ENCODE peak calls at places on chromosomes 3 and 15, in seven cellular contexts. C, X, Y, S, W, I and G are unnamed samples.

GRCh38 chr3:160169139-160169830 is 55.9 kb upstream of the C3orf80 start:
- DNase-seq in X (peak; percentile 77), I (peak; percentile 56), Y (no peak), S (no peak), C (no peak), W (no peak), G (peak; percentile 19)

GRCh38 chr15:81848701-81849100 is 197.1 kb downstream of the MEX3B start:
- DNase-seq in C (no peak), I (no peak), S (no peak), Y (no peak), W (no peak), X (no peak), G (no peak)

GRCh38 chr3:113234688-113235260 is 23.4 kb downstream of the BOC start:
- DNase-seq in C (no peak), I (no peak), Y (no peak), W (no peak), X (no peak), S (no peak), G (no peak)

GRCh38 chr3:144816366-144816765 is 844.7 kb downstream of the DIPK2A start:
- DNase-seq in C (no peak), I (no peak), Y (peak; percentile 55), S (no peak), X (peak; percentile 19), W (no peak), G (no peak)

GRCh38 chr3:132659370-132660055 is at the start of gene ACAD11:
- DNase-seq in I (no peak), S (no peak), W (peak; percentile 65), Y (peak; percentile 68), X (peak; percentile 75), C (peak; percentile 69), G (peak; percentile 51)

GRCh38 chr3:45684327-45684892 is 4.8 kb upstream of the SACM1L start:
- DNase-seq in X (no peak), C (no peak), Y (no peak), W (no peak), I (no peak), S (no peak), G (no peak)

GRCh38 chr15:99019558-99020540 is 12.3 kb upstream of the PGPEP1L start:
- DNase-seq in Y (no peak), S (no peak), I (peak; percentile 78), W (no peak), X (peak; percentile 76), C (peak; percentile 21), G (no peak)

GRCh38 chr3:38576131-38577088 is 73.1 kb downstream of the SCN5A start:
- DNase-seq in S (no peak), Y (no peak), C (no peak), X (no peak), I (no peak), W (no peak), G (no peak)

GRCh38 chr15:75002398-75002797 is 7.0 kb downstream of the SCAMP5 start:
- DNase-seq in Y (no peak), S (no peak), W (no peak), X (no peak), C (no peak), I (no peak), G (no peak)

GRCh38 chr3:88301273-88302002 is 151.7 kb downstream of the C3orf38 start:
- DNase-seq in Y (no peak), S (no peak), X (peak; percentile 14), W (no peak), I (peak; percentile 37), C (no peak), G (no peak)

GRCh38 chr3:187799942-187800637 is 54.8 kb upstream of the BCL6 start:
- DNase-seq in S (no peak), W (peak; percentile 55), Y (no peak), C (no peak), I (no peak), X (no peak), G (no peak)

GRCh38 chr3:55537563-55537962 is 50.5 kb upstream of the WNT5A start:
- DNase-seq in S (no peak), Y (no peak), X (no peak), C (no peak), I (no peak), W (no peak), G (no peak)

GRCh38 chr15:38991126-38991525 is 426.5 kb upstream of the RASGRP1 start:
- DNase-seq in C (peak; percentile 11), X (peak; percentile 27), S (no peak), I (peak; percentile 9), W (no peak), Y (no peak), G (peak; percentile 45)

GRCh38 chr3:96959902-96960596 is 145.7 kb downstream of the EPHA6 start:
- DNase-seq in C (no peak), W (no peak), Y (no peak), S (no peak), X (peak; percentile 96), I (no peak), G (no peak)

GRCh38 chr15:71802770-71803169 is 7.6 kb upstream of the NR2E3 start:
- DNase-seq in C (peak; percentile 14), Y (no peak), W (peak; percentile 49), I (no peak), S (no peak), X (no peak), G (no peak)

GRCh38 chr3:98531622-98532274 is at the start of gene GPR15:
- DNase-seq in I (no peak), S (no peak), C (no peak), W (peak; percentile 91), Y (no peak), X (no peak), G (no peak)

GRCh38 chr3:147099076-147099475 is 307.3 kb downstream of the ZIC4 start:
- DNase-seq in I (no peak), W (no peak), C (no peak), S (no peak), Y (no peak), X (no peak), G (no peak)

GRCh38 chr3:196499807-196500524 is 3.6 kb downstream of the RNF168 start:
- DNase-seq in W (peak; percentile 46), S (no peak), X (no peak), I (no peak), Y (no peak), C (no peak), G (no peak)

GRCh38 chr3:25662921-25663320 is 1.8 kb downstream of the TOP2B start:
- DNase-seq in Y (no peak), W (peak; percentile 16), S (no peak), C (no peak), X (no peak), I (no peak), G (no peak)

GRCh38 chr15:99511865-99512632 is 53.7 kb upstream of the MEF2A start:
- DNase-seq in S (no peak), C (peak; percentile 99), X (no peak), W (peak; percentile 97), I (no peak), Y (no peak), G (no peak)

GRCh38 chr3:89577517-89578252 is 470.3 kb downstream of the EPHA3 start:
- DNase-seq in Y (no peak), I (no peak), W (no peak), C (no peak), X (no peak), S (no peak), G (no peak)